ENCODE peak calls at places on chromosomes 1 and 21, in four cellular contexts. One of them, this sample, is unnamed.

GRCh38 chr1:100074604-100075395 is 57.9 kb downstream of the SASS6 start:
- DNase-seq in K562: no peak
- DNase-seq in HepG2: no peak
- DNase-seq in H1: no peak
- DNase-seq in this sample: no peak

GRCh38 chr1:161792740-161793139 is 26.6 kb downstream of the ATF6 start:
- DNase-seq in K562: peak
- DNase-seq in HepG2: peak
- DNase-seq in H1: no peak
- DNase-seq in this sample: peak

GRCh38 chr21:44082648-44083436 is 24.4 kb upstream of the PWP2 start:
- DNase-seq in K562: peak
- DNase-seq in HepG2: no peak
- DNase-seq in H1: no peak
- DNase-seq in this sample: no peak

GRCh38 chr1:3640113-3640932 is 9.6 kb downstream of the WRAP73 start:
- DNase-seq in K562: no peak
- DNase-seq in HepG2: no peak
- DNase-seq in H1: no peak
- DNase-seq in this sample: no peak

GRCh38 chr1:32215629-32216505 is 6.3 kb downstream of the TMEM234 start:
- DNase-seq in K562: peak
- DNase-seq in HepG2: peak
- DNase-seq in H1: peak
- DNase-seq in this sample: no peak

GRCh38 chr1:1402081-1402900 is 3.2 kb upstream of the CCNL2 start:
- DNase-seq in K562: peak
- DNase-seq in HepG2: peak
- DNase-seq in H1: peak
- DNase-seq in this sample: no peak

GRCh38 chr21:42199488-42200463 is 19.2 kb upstream of the ABCG1 start:
- DNase-seq in K562: peak
- DNase-seq in HepG2: peak
- DNase-seq in H1: no peak
- DNase-seq in this sample: peak

GRCh38 chr1:20342294-20343148 is 51.8 kb downstream of the VWA5B1 start:
- DNase-seq in K562: no peak
- DNase-seq in HepG2: no peak
- DNase-seq in H1: no peak
- DNase-seq in this sample: no peak

GRCh38 chr1:67898033-67898726 is 64.9 kb upstream of the GNG12 start:
- DNase-seq in K562: peak
- DNase-seq in HepG2: no peak
- DNase-seq in H1: no peak
- DNase-seq in this sample: no peak

GRCh38 chr1:219372916-219373615 is 199.4 kb downstream of the LYPLAL1 start:
- DNase-seq in K562: no peak
- DNase-seq in HepG2: peak
- DNase-seq in H1: no peak
- DNase-seq in this sample: no peak

GRCh38 chr1:51610637-51611036 is 6.3 kb upstream of the OSBPL9 start:
- DNase-seq in K562: no peak
- DNase-seq in HepG2: no peak
- DNase-seq in H1: no peak
- DNase-seq in this sample: no peak

GRCh38 chr21:45303111-45303615 is 15.5 kb upstream of the POFUT2 start:
- DNase-seq in K562: no peak
- DNase-seq in HepG2: no peak
- DNase-seq in H1: no peak
- DNase-seq in this sample: no peak

GRCh38 chr1:53348491-53349368 is 20.9 kb upstream of the LRP8 start:
- DNase-seq in K562: no peak
- DNase-seq in HepG2: no peak
- DNase-seq in H1: peak
- DNase-seq in this sample: no peak

GRCh38 chr1:243354511-243355153 is 98.8 kb downstream of the SDCCAG8 start:
- DNase-seq in K562: no peak
- DNase-seq in HepG2: no peak
- DNase-seq in H1: no peak
- DNase-seq in this sample: no peak

GRCh38 chr1:26890467-26890796 is 349 bp upstream of the GPN2 start:
- DNase-seq in K562: no peak
- DNase-seq in HepG2: no peak
- DNase-seq in H1: no peak
- DNase-seq in this sample: no peak

GRCh38 chr1:15425521-15425920 is 12.7 kb upstream of the CTRC start:
- DNase-seq in K562: no peak
- DNase-seq in HepG2: no peak
- DNase-seq in H1: no peak
- DNase-seq in this sample: no peak

GRCh38 chr1:228134591-228134990 is 5.5 kb upstream of the GUK1 start:
- DNase-seq in K562: no peak
- DNase-seq in HepG2: no peak
- DNase-seq in H1: no peak
- DNase-seq in this sample: no peak

GRCh38 chr1:205792481-205792881 is 17.2 kb upstream of the RAB29 start:
- DNase-seq in K562: no peak
- DNase-seq in HepG2: no peak
- DNase-seq in H1: no peak
- DNase-seq in this sample: no peak

GRCh38 chr1:104953555-104953954 is 1203.9 kb downstream of the AMY1C start:
- DNase-seq in K562: no peak
- DNase-seq in HepG2: no peak
- DNase-seq in H1: no peak
- DNase-seq in this sample: no peak

GRCh38 chr1:42587753-42588152 is 70.5 kb upstream of the PPIH start:
- DNase-seq in K562: no peak
- DNase-seq in HepG2: no peak
- DNase-seq in H1: no peak
- DNase-seq in this sample: no peak

GRCh38 chr1:47709302-47710074 is 271.6 kb downstream of the FOXD2 start:
- DNase-seq in K562: no peak
- DNase-seq in HepG2: no peak
- DNase-seq in H1: peak
- DNase-seq in this sample: no peak

GRCh38 chr1:163372576-163372975 is 50.8 kb downstream of the NUF2 start:
- DNase-seq in K562: no peak
- DNase-seq in HepG2: no peak
- DNase-seq in H1: no peak
- DNase-seq in this sample: no peak

GRCh38 chr1:108532730-108533129 is 27.2 kb upstream of the EEIG2 start:
- DNase-seq in K562: no peak
- DNase-seq in HepG2: no peak
- DNase-seq in H1: no peak
- DNase-seq in this sample: no peak

GRCh38 chr1:64302971-64303370 is 99.5 kb downstream of the UBE2U start:
- DNase-seq in K562: no peak
- DNase-seq in HepG2: no peak
- DNase-seq in H1: no peak
- DNase-seq in this sample: no peak

GRCh38 chr1:229191066-229191674 is 79.7 kb upstream of the RAB4A start:
- DNase-seq in K562: no peak
- DNase-seq in HepG2: no peak
- DNase-seq in H1: no peak
- DNase-seq in this sample: no peak

GRCh38 chr1:167860231-167860923 is 53.6 kb downstream of the ADCY10 start:
- DNase-seq in K562: peak
- DNase-seq in HepG2: no peak
- DNase-seq in H1: no peak
- DNase-seq in this sample: no peak

GRCh38 chr1:152786077-152786476 is at the start of gene LCE1E:
- DNase-seq in K562: no peak
- DNase-seq in HepG2: no peak
- DNase-seq in H1: no peak
- DNase-seq in this sample: no peak

GRCh38 chr1:108841703-108842102 is 15.2 kb downstream of the AKNAD1 start:
- DNase-seq in K562: no peak
- DNase-seq in HepG2: no peak
- DNase-seq in H1: no peak
- DNase-seq in this sample: no peak

GRCh38 chr1:166910396-166910994 is 34.4 kb upstream of the TADA1 start:
- DNase-seq in K562: peak
- DNase-seq in HepG2: peak
- DNase-seq in H1: peak
- DNase-seq in this sample: peak

GRCh38 chr21:17967319-17967718 is 148.2 kb upstream of the C21orf91 start:
- DNase-seq in K562: no peak
- DNase-seq in HepG2: no peak
- DNase-seq in H1: no peak
- DNase-seq in this sample: no peak

GRCh38 chr1:38454749-38455441 is 404.7 kb downstream of the RRAGC start:
- DNase-seq in K562: no peak
- DNase-seq in HepG2: no peak
- DNase-seq in H1: no peak
- DNase-seq in this sample: no peak

GRCh38 chr1:8497196-8497878 is 179.4 kb downstream of the SLC45A1 start:
- DNase-seq in K562: no peak
- DNase-seq in HepG2: no peak
- DNase-seq in H1: no peak
- DNase-seq in this sample: no peak

GRCh38 chr1:1344672-1345361 is 4.4 kb downstream of the DVL1 start:
- DNase-seq in K562: peak
- DNase-seq in HepG2: no peak
- DNase-seq in H1: peak
- DNase-seq in this sample: no peak

GRCh38 chr1:155974208-155975165 is 3.9 kb downstream of the ARHGEF2 start:
- DNase-seq in K562: no peak
- DNase-seq in HepG2: no peak
- DNase-seq in H1: no peak
- DNase-seq in this sample: no peak

GRCh38 chr1:48873944-48874343 is 97.3 kb upstream of the BEND5 start:
- DNase-seq in K562: no peak
- DNase-seq in HepG2: no peak
- DNase-seq in H1: no peak
- DNase-seq in this sample: no peak

GRCh38 chr1:99546432-99547416 is 99.2 kb upstream of the PALMD start:
- DNase-seq in K562: no peak
- DNase-seq in HepG2: no peak
- DNase-seq in H1: no peak
- DNase-seq in this sample: no peak

GRCh38 chr1:93700532-93701469 is 19.2 kb upstream of the BCAR3 start:
- DNase-seq in K562: no peak
- DNase-seq in HepG2: no peak
- DNase-seq in H1: no peak
- DNase-seq in this sample: no peak

GRCh38 chr1:221085712-221086111 is 206.5 kb downstream of the HLX start:
- DNase-seq in K562: no peak
- DNase-seq in HepG2: no peak
- DNase-seq in H1: no peak
- DNase-seq in this sample: no peak

GRCh38 chr1:844472-845026 is 79.2 kb upstream of the SAMD11 start:
- DNase-seq in K562: no peak
- DNase-seq in HepG2: no peak
- DNase-seq in H1: no peak
- DNase-seq in this sample: no peak

GRCh38 chr1:168083456-168084325 is 53.0 kb downstream of the GPR161 start:
- DNase-seq in K562: no peak
- DNase-seq in HepG2: no peak
- DNase-seq in H1: no peak
- DNase-seq in this sample: no peak

GRCh38 chr1:204207136-204207616 is 6.6 kb downstream of the GOLT1A start:
- DNase-seq in K562: peak
- DNase-seq in HepG2: peak
- DNase-seq in H1: peak
- DNase-seq in this sample: no peak
- TF ChIP-seq CTCF in K562: peak
- TF ChIP-seq CTCF in HepG2: peak
- TF ChIP-seq CTCF in H1: peak
- TF ChIP-seq CTCF in this sample: peak

GRCh38 chr1:23809751-23810171 is 9.2 kb upstream of the GALE start:
- DNase-seq in K562: peak
- DNase-seq in HepG2: peak
- DNase-seq in H1: peak
- DNase-seq in this sample: peak
- TF ChIP-seq HDAC6 in K562: no peak
- TF ChIP-seq HDAC6 in HepG2: no peak
- TF ChIP-seq HDAC6 in H1: no peak
- TF ChIP-seq HDAC6 in this sample: no peak

GRCh38 chr1:216111842-216112241 is 311.4 kb downstream of the USH2A start:
- DNase-seq in K562: no peak
- DNase-seq in HepG2: no peak
- DNase-seq in H1: no peak
- DNase-seq in this sample: no peak
- TF ChIP-seq CTCF in K562: no peak
- TF ChIP-seq CTCF in HepG2: no peak
- TF ChIP-seq CTCF in H1: no peak
- TF ChIP-seq CTCF in this sample: no peak

GRCh38 chr1:89516055-89516454 is 8.6 kb upstream of the LRRC8B start:
- DNase-seq in K562: peak
- DNase-seq in HepG2: peak
- DNase-seq in H1: no peak
- DNase-seq in this sample: no peak
- TF ChIP-seq HDAC6 in K562: no peak
- TF ChIP-seq HDAC6 in HepG2: no peak
- TF ChIP-seq HDAC6 in H1: no peak
- TF ChIP-seq HDAC6 in this sample: no peak

DNA sequence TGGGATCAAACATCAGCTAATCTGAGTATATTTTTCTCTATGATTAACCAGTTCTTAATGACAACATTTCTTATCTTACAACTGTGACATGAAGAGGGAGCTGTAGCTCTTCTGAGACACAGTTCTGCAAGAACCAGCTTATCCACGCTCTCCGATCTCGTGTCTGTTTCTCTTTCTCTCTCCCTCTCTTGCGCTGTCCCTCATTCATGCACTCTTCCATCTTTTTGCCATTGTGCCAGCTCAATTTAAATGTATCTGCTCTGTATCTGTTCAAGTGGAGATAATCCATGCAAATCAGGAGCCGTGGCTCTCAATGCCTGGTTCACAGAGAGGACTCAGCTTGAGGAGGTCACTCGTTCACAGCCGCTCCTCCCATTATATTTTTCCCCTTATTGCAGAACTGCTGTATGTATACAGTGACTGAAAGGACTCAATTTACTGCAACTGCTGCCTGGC is 494.7 kb upstream of the ADGRL2 start:
- DNase-seq in K562: no peak
- DNase-seq in HepG2: no peak
- DNase-seq in H1: peak
- DNase-seq in this sample: no peak
- TF ChIP-seq CTCF in K562: no peak
- TF ChIP-seq CTCF in HepG2: peak
- TF ChIP-seq CTCF in H1: no peak
- TF ChIP-seq CTCF in this sample: peak

GRCh38 chr1:96580920-96581319 is 140.7 kb upstream of the PTBP2 start:
- DNase-seq in K562: no peak
- DNase-seq in HepG2: no peak
- DNase-seq in H1: no peak
- DNase-seq in this sample: no peak
- TF ChIP-seq HDAC6 in K562: no peak
- TF ChIP-seq HDAC6 in HepG2: no peak
- TF ChIP-seq HDAC6 in H1: no peak
- TF ChIP-seq HDAC6 in this sample: no peak

GRCh38 chr1:110893908-110894490 is 21.1 kb downstream of the CD53 start:
- DNase-seq in K562: no peak
- DNase-seq in HepG2: no peak
- DNase-seq in H1: no peak
- DNase-seq in this sample: no peak
- TF ChIP-seq CTCF in K562: peak
- TF ChIP-seq CTCF in HepG2: no peak
- TF ChIP-seq CTCF in H1: no peak
- TF ChIP-seq CTCF in this sample: no peak

This sample was measured in GM12878.